ENCODE peak calls at places on chromosomes 6 and 20, in four cellular contexts. T, I, M and U are unnamed samples.

GRCh38 chr6:88547768-88548167 is 381.6 kb upstream of the CNR1 start:
- DNase-seq in I (no peak), T (no peak), M (no peak), U (no peak)

GRCh38 chr6:46044876-46045617 is 29.4 kb upstream of the CLIC5 start:
- DNase-seq in M (no peak), T (peak), I (no peak), U (no peak)

GRCh38 chr6:138468320-138469015 is 30.8 kb downstream of the NHSL1 start:
- DNase-seq in M (no peak), I (no peak), T (peak), U (peak)

GRCh38 chr20:45392733-45393132 is 14.6 kb upstream of the TP53TG5 start:
- DNase-seq in I (no peak), T (no peak), M (no peak), U (no peak)

GRCh38 chr20:48025061-48025515 is 239.8 kb upstream of the SULF2 start:
- DNase-seq in I (peak), T (no peak), M (no peak), U (no peak)

GRCh38 chr6:25963426-25964123 is 973 bp downstream of the TRIM38 start:
- DNase-seq in I (peak), M (peak), T (no peak), U (no peak)

GRCh38 chr6:35216412-35216732 is 2.6 kb downstream of the SCUBE3 start:
- DNase-seq in M (no peak), T (no peak), I (no peak), U (no peak)

GRCh38 chr20:33477386-33478234 is 12.3 kb upstream of the CBFA2T2 start:
- DNase-seq in T (no peak), M (no peak), I (peak), U (no peak)

GRCh38 chr6:16857969-16858592 is 96.8 kb upstream of the ATXN1 start:
- DNase-seq in M (no peak), T (no peak), I (no peak), U (no peak)

GRCh38 chr6:30603961-30604360 is 13.1 kb downstream of the PPP1R10 start:
- DNase-seq in T (no peak), I (no peak), M (no peak), U (no peak)

GRCh38 chr6:3522561-3523287 is 65.9 kb upstream of the SLC22A23 start:
- DNase-seq in M (no peak), I (no peak), T (peak), U (no peak)
- TF ChIP-seq NR3C1 in M (no peak), I (no peak), T (no peak), U (no peak)

GRCh38 chr6:144615870-144616269 is 330.7 kb downstream of the UTRN start:
- DNase-seq in M (no peak), T (no peak), I (no peak), U (no peak)

GRCh38 chr6:144619983-144620382 is 334.8 kb downstream of the UTRN start:
- DNase-seq in M (no peak), I (no peak), T (no peak), U (no peak)

GRCh38 chr6:144613859-144614258 is 328.7 kb downstream of the UTRN start:
- DNase-seq in I (no peak), T (no peak), M (no peak), U (no peak)

GRCh38 chr6:144621332-144621731 is 336.2 kb downstream of the UTRN start:
- DNase-seq in I (no peak), T (no peak), M (no peak), U (no peak)

DNA sequence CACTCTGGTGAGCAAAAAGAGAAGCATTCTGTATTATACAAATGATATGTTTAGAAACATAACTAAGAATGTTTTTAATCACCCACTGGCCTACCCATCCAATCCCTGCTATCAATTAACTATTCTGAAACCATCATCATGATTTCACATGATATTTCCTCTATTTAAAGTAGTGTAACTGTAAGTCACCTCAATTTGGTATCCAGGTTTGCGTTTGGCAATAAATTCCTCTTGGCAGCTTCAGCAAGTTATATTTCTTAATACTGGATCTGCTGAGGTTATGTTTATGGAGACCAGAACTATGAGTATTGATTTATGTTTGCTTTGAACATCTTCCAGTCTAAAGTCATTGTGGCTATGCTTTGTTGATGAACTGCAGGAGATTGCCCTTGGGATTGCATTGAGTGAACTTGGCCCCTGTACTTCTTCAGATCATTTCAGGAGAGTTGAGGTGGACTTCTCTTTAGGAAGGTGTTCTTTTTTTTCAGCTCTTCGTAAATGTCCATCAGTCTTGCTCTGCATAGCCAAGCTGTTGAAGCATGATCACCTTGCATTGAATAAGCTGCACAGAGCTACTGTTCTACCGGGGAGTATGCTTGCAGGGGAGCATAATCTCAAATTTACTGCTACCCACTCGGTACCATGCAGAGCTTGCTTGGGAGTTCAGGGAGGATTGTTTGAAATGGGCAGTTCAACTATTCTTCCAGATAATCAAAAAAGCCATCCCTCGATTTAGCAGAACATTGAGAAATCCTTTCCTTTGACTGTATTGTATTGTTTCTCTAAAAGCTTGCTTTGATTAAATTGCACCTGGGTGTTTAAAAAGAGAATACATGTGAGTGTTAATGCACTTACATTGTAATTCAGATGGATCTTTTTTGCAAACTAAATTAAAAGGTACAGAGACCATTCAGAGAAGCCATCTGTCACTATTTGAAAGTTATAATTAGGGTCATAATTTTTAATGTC is 332.4 kb downstream of the UTRN start:
- DNase-seq in M (no peak), I (no peak), T (no peak), U (no peak)
- TF ChIP-seq NR3C1 in M (no peak), I (no peak), T (no peak), U (no peak)

GRCh38 chr6:12957321-12958051 is 240.9 kb downstream of the PHACTR1 start:
- DNase-seq in I (peak), T (peak), M (no peak), U (no peak)
- TF ChIP-seq NR3C1 in I (no peak), T (no peak), M (no peak), U (no peak)

DNA sequence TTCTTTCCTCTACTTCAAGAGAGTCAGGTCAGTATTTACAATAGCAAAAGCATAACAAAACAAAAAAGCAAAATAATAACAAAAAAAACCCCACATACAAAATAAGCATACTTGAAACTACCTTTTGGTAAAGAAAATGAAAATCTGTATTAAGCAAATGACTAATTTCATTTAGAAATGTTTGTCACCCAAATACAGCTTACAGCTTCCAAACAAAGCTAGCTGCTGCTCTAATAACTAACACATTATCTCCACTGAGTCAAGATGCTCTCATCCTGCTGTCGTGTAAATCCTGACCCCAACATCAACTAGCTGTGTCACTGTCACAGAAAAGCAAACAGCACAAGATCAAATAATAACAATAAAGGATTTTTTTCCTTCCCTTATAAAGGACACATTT is 21.7 kb downstream of the MAP7 start:
- DNase-seq in T (peak), M (no peak), I (no peak), U (no peak)
- TF ChIP-seq NR3C1 in T (no peak), M (no peak), I (no peak), U (no peak)

GRCh38 chr6:1796706-1797529 is 187.2 kb downstream of the FOXC1 start:
- DNase-seq in M (no peak), I (no peak), T (no peak), U (no peak)
- TF ChIP-seq NR3C1 in M (no peak), I (no peak), T (no peak), U (no peak)

DNA sequence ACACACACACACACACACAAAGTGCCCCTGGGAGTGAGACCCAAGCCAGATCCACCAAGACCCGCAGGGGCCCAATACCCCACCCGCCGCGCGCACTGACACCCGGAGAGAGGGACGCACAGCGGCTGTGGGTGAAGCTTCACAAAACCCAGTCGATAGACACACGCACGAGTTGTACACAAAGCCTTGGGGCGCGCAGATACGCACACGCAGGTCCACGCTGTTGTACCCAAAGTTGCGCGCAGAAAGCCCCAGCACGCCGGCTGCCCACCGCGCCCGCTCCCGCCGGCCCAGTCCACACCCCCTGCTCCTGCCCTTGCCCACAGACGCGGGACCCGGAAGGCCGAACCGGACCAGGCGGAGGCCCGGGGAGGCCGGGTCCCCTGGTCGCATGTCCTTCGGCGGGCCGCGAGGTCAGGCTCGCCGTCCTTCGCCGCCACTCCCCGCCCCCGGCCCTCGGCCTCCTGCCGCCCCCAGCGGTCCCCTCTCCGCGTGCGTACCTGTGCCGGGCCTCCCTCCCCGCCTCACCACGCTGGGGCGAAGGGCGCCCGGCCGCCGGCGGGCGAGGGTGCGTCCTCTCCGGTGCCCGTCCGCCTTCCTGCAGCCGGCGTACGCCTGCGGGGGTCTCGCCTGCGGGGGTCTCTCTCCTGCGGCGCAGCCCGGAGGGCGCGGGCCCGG is at the start of gene TMEM74B:
- DNase-seq in M (peak), I (peak), T (no peak), U (no peak)
- TF ChIP-seq NR3C1 in M (no peak), I (no peak), T (no peak), U (no peak)

DNA sequence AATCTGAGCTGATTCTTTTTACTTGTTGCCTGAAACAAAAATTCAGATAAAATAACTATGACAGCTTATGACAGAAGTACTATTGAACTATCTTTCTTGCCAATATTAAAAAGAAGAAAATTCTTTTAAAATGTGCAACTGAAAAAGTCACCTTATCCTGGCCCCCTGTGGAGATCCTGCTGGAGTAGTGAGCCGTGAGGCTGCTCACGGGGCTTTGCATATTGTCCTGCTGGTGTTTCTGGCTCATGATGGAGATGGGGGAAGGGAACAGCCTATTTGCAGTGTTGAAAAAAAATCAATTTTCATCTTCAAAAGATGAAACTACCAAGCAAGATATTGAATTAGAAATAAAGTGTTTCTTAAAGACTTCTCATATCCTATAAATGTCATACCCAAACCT is 216.0 kb downstream of the SAMD5 start:
- DNase-seq in T (no peak), M (no peak), I (peak), U (no peak)
- TF ChIP-seq NR3C1 in T (no peak), M (no peak), I (no peak), U (no peak)

GRCh38 chr6:7237653-7238190 is 75.3 kb downstream of the SSR1 start:
- DNase-seq in I (no peak), T (no peak), M (no peak), U (no peak)

GRCh38 chr6:7239590-7239948 is 73.4 kb downstream of the SSR1 start:
- DNase-seq in T (no peak), I (no peak), M (no peak), U (peak)

GRCh38 chr6:7240351-7240750 is 72.6 kb downstream of the SSR1 start:
- DNase-seq in T (no peak), I (no peak), M (no peak), U (no peak)

GRCh38 chr6:7238526-7238899 is 74.5 kb downstream of the SSR1 start:
- DNase-seq in M (no peak), T (no peak), I (no peak), U (no peak)

DNA sequence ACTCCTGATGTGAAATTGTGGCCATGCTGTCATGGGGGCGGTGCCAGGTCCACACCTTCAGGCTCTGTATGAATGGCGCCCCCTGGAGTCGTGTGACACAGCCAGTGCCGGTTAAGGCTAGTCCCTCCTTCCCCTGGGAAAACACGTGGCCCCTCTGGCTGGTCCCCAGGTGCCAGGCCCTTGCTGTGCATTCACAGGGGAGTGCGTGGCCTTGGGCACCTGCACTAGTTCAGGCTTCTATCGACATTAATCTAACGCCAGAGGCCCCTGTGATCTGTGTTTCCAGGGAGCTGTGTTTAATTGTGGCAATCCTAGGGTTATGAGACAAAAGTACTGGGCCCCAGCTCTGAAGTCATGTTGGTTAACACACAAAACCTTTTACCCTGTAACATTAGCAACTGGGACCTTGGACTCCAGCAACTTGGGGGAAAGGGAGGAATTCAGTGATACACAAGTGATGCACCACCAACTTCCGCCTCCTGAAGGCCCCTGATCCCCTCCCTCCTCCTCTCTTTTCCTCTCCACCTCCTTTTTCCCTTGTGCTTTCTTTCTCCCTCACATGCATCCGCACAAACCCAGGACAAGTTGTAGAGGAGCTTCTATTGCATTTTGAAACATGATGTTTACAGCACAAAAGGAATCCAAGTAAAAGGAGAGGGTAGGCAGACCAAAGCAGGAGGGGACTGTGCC is 74.0 kb downstream of the SSR1 start:
- DNase-seq in I (peak), M (peak), T (peak), U (peak)
- TF ChIP-seq NR3C1 in I (no peak), M (no peak), T (no peak), U (no peak)

GRCh38 chr6:130937942-130938604 is 110.9 kb downstream of the SMLR1 start:
- DNase-seq in I (no peak), M (no peak), T (no peak), U (peak)

GRCh38 chr6:130934848-130935585 is 107.8 kb downstream of the SMLR1 start:
- DNase-seq in M (no peak), I (no peak), T (no peak), U (peak)

GRCh38 chr6:130936933-130937332 is 109.7 kb downstream of the SMLR1 start:
- DNase-seq in T (no peak), M (no peak), I (no peak), U (peak)

GRCh38 chr6:130933712-130934200 is 106.5 kb downstream of the SMLR1 start:
- DNase-seq in M (no peak), T (peak), I (no peak), U (peak)

DNA sequence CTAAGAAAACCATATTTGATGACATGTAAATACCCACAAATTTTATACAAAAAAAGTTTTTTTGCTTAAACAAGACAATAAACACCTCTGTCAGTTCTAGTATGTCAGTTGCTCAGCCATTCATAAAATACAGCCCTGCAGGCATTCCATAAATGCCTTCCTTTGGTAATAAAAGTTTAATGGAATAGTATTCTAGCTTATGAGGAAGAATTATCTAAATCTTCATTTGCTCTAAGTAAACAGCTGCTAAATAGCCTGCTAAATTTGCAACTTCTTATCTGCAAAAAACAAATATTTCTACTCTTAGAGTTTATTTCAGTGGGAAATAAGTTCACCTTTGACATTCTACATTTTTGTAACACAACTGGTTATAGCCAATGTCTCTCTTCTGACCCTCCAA is 108.8 kb downstream of the SMLR1 start:
- DNase-seq in I (no peak), M (no peak), T (no peak), U (no peak)
- TF ChIP-seq NR3C1 in I (no peak), M (no peak), T (no peak), U (no peak)